ENCODE peak calls at places on chromosomes 11 and 22, in four cellular contexts. One of them, this sample, is unnamed. For H3K27me3, the result is how much of the 10 kb centered on the place peaks cover.

GRCh38 chr11:72353861-72354260 is 80.5 kb downstream of the CLPB start:
- DNase-seq in AG04450: no peak
- DNase-seq in body of pancreas: no peak
- DNase-seq in SJSA1: no peak
- DNase-seq in this sample: no peak

GRCh38 chr22:34878996-34879395 is 187.0 kb upstream of the ISX start:
- DNase-seq in AG04450: no peak
- DNase-seq in body of pancreas: no peak
- DNase-seq in SJSA1: no peak
- DNase-seq in this sample: no peak

GRCh38 chr11:129694966-129695365 is 120.7 kb upstream of the TMEM45B start:
- DNase-seq in AG04450: no peak
- DNase-seq in body of pancreas: no peak
- DNase-seq in SJSA1: no peak
- DNase-seq in this sample: no peak

GRCh38 chr11:131910491-131911387 is 540.3 kb downstream of the NTM start:
- DNase-seq in AG04450: no peak
- DNase-seq in body of pancreas: no peak
- DNase-seq in SJSA1: no peak
- DNase-seq in this sample: no peak

GRCh38 chr11:75816561-75817239 is 1.7 kb downstream of the UVRAG start:
- DNase-seq in AG04450: no peak
- DNase-seq in body of pancreas: no peak
- DNase-seq in SJSA1: no peak
- DNase-seq in this sample: no peak

GRCh38 chr11:65421204-65422103 is 1.1 kb upstream of the NEAT1 start:
- DNase-seq in body of pancreas: peak
- DNase-seq in SJSA1: peak
- DNase-seq in AG04450: peak
- DNase-seq in this sample: peak

GRCh38 chr11:57340228-57340627 is 2.1 kb downstream of the P2RX3 start:
- DNase-seq in AG04450: no peak
- DNase-seq in body of pancreas: no peak
- DNase-seq in SJSA1: no peak
- DNase-seq in this sample: no peak

GRCh38 chr11:24249921-24250320 is 246.9 kb upstream of the LUZP2 start:
- DNase-seq in body of pancreas: no peak
- DNase-seq in SJSA1: no peak
- DNase-seq in AG04450: no peak
- DNase-seq in this sample: no peak

GRCh38 chr11:130528862-130529261 is 80.4 kb downstream of the ADAMTS15 start:
- DNase-seq in body of pancreas: no peak
- DNase-seq in SJSA1: no peak
- DNase-seq in AG04450: no peak
- DNase-seq in this sample: no peak

GRCh38 chr22:48256041-48256739 is 1493.7 kb downstream of the TBC1D22A start:
- DNase-seq in AG04450: no peak
- DNase-seq in SJSA1: no peak
- DNase-seq in body of pancreas: no peak
- DNase-seq in this sample: no peak

GRCh38 chr11:66275396-66275795 is 2.6 kb upstream of the CNIH2 start:
- DNase-seq in SJSA1: no peak
- DNase-seq in AG04450: no peak
- DNase-seq in body of pancreas: no peak
- DNase-seq in this sample: no peak

GRCh38 chr11:26844963-26845362 is 123.1 kb upstream of the SLC5A12 start:
- DNase-seq in AG04450: no peak
- DNase-seq in body of pancreas: no peak
- DNase-seq in SJSA1: no peak
- DNase-seq in this sample: no peak

GRCh38 chr22:38214248-38215056 is 12.7 kb downstream of the MAFF start:
- DNase-seq in AG04450: no peak
- DNase-seq in SJSA1: no peak
- DNase-seq in body of pancreas: peak
- DNase-seq in this sample: peak

GRCh38 chr22:37207981-37208380 is 4.3 kb downstream of the SSTR3 start:
- DNase-seq in SJSA1: no peak
- DNase-seq in body of pancreas: no peak
- DNase-seq in AG04450: no peak
- DNase-seq in this sample: no peak

GRCh38 chr22:37210041-37210803 is 2.1 kb downstream of the SSTR3 start:
- DNase-seq in body of pancreas: no peak
- DNase-seq in SJSA1: no peak
- DNase-seq in AG04450: no peak
- DNase-seq in this sample: no peak

GRCh38 chr22:37211075-37211852 is 1.0 kb downstream of the SSTR3 start:
- DNase-seq in body of pancreas: no peak
- DNase-seq in SJSA1: no peak
- DNase-seq in AG04450: no peak
- DNase-seq in this sample: peak

GRCh38 chr22:37208401-37209139 is 3.7 kb downstream of the SSTR3 start:
- DNase-seq in SJSA1: no peak
- DNase-seq in AG04450: no peak
- DNase-seq in body of pancreas: no peak
- DNase-seq in this sample: no peak

DNA sequence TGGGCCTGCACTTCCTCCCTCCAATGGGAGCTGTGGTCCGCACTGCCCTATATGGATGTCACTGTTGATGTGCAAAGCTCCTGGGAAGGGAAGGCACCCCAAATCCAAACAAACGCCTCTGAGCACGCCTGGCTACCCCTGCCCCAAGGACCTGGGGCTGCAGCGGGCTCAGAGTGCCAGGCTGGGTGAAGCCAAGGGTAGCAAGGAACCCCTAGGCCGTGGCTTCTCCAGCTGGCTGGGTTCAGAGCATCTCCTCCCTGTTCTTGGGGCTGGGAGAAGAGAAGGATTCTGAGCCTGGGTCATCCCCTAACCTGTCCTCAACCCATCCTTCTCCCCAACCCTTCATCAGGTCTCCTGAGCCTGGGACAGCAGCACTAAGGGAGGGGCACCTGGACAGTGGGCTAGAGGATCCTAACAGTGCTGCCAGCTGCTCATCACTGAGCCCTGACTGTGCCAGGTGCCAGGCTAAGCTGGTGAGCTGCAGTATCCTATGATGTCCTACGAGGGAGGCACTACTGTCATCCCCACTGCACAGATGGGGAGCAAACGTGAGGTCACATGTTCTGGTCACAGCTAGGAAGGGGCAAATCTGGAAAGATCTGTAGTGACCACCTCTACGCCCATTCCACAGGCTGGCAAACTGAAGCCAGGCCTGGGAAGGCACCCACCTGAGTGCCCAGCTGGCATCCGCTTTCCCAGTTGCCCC is 3.0 kb downstream of the SSTR3 start:
- DNase-seq in body of pancreas: no peak
- DNase-seq in SJSA1: no peak
- DNase-seq in AG04450: no peak
- DNase-seq in this sample: no peak
- H3K27me3 ChIP-seq in body of pancreas: under half
- H3K27me3 ChIP-seq in SJSA1: under half
- H3K27me3 ChIP-seq in AG04450: under half
- H3K27me3 ChIP-seq in this sample: under half

GRCh38 chr11:125429174-125429707 is 66.8 kb downstream of the FEZ1 start:
- DNase-seq in body of pancreas: peak
- DNase-seq in SJSA1: no peak
- DNase-seq in AG04450: no peak
- DNase-seq in this sample: peak

GRCh38 chr11:125423247-125423849 is 72.7 kb downstream of the FEZ1 start:
- DNase-seq in AG04450: no peak
- DNase-seq in body of pancreas: no peak
- DNase-seq in SJSA1: no peak
- DNase-seq in this sample: no peak

GRCh38 chr11:125428486-125429173 is 67.4 kb downstream of the FEZ1 start:
- DNase-seq in SJSA1: no peak
- DNase-seq in AG04450: no peak
- DNase-seq in body of pancreas: no peak
- DNase-seq in this sample: no peak

GRCh38 chr11:125426818-125427528 is 69.1 kb downstream of the FEZ1 start:
- DNase-seq in AG04450: no peak
- DNase-seq in body of pancreas: no peak
- DNase-seq in SJSA1: no peak
- DNase-seq in this sample: no peak

GRCh38 chr11:125425601-125426000 is 70.5 kb downstream of the FEZ1 start:
- DNase-seq in AG04450: no peak
- DNase-seq in body of pancreas: no peak
- DNase-seq in SJSA1: no peak
- DNase-seq in this sample: no peak
- H3K27me3 ChIP-seq in AG04450: under half
- H3K27me3 ChIP-seq in body of pancreas: under half
- H3K27me3 ChIP-seq in SJSA1: under half
- H3K27me3 ChIP-seq in this sample: under half

GRCh38 chr11:118958577-118958976 is 2.5 kb downstream of the UPK2 start:
- DNase-seq in SJSA1: no peak
- DNase-seq in AG04450: no peak
- DNase-seq in body of pancreas: no peak
- DNase-seq in this sample: no peak

GRCh38 chr11:118961591-118961990 is 5.5 kb downstream of the UPK2 start:
- DNase-seq in body of pancreas: no peak
- DNase-seq in SJSA1: no peak
- DNase-seq in AG04450: no peak
- DNase-seq in this sample: no peak

GRCh38 chr11:118957968-118958367 is 1.9 kb downstream of the UPK2 start:
- DNase-seq in AG04450: no peak
- DNase-seq in SJSA1: no peak
- DNase-seq in body of pancreas: no peak
- DNase-seq in this sample: no peak

GRCh38 chr11:118957549-118957948 is 1.5 kb downstream of the UPK2 start:
- DNase-seq in body of pancreas: no peak
- DNase-seq in SJSA1: no peak
- DNase-seq in AG04450: no peak
- DNase-seq in this sample: no peak

DNA sequence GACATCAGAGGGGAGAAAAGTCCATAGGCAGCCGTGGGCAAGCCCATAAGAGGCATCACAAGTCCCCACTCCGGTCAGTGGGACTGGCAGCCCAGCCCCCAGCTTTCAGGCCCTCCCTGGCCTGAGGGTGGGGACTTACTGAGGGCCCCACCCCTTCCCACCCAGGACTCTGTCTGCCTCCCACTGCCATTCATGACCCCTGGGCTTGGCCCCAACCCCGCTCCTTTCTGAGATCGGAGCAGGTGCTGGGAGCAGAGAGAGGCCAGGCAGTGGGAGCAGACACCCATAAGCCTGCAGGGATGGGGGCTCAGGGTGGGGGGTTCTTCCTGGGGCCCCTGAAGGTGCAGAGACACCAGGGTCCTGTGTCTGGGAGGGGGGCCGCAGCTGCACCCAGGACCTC is 5.1 kb downstream of the UPK2 start:
- DNase-seq in AG04450: no peak
- DNase-seq in body of pancreas: no peak
- DNase-seq in SJSA1: no peak
- DNase-seq in this sample: no peak
- H3K27me3 ChIP-seq in AG04450: under half
- H3K27me3 ChIP-seq in body of pancreas: under half
- H3K27me3 ChIP-seq in SJSA1: under half
- H3K27me3 ChIP-seq in this sample: under half

GRCh38 chr11:45368697-45369096 is 82.6 kb upstream of the SYT13 start:
- DNase-seq in body of pancreas: no peak
- DNase-seq in SJSA1: no peak
- DNase-seq in AG04450: no peak
- DNase-seq in this sample: no peak
- H3K27me3 ChIP-seq in body of pancreas: under half
- H3K27me3 ChIP-seq in SJSA1: under half
- H3K27me3 ChIP-seq in AG04450: under half
- H3K27me3 ChIP-seq in this sample: under half

DNA sequence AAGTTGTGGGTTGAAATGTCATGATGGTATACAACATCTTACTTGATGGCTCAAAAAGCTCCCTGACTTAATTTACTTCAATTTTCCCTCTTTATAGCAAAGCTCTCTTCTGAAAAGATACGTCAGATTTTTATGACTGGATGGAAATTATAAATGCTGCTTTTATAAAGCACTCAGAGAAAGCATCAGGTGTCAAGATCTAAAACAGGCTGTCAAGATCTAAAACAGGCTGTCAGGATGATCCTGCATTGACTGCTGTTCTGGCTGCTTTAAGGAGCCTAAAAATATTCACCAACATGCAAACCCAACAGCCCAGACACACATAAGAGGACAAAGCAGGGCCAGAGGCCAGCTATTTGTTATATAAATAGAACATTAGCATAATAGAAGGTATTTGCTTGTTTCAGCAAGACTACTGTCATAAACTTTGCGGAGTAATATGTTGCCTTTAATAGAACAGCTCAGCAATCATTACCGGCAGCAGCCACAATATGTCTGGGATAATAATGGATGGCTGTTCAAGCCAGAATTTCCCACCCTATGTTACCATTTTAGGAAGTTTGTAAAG is 77.3 kb upstream of the ANO5 start:
- DNase-seq in AG04450: no peak
- DNase-seq in body of pancreas: no peak
- DNase-seq in SJSA1: no peak
- DNase-seq in this sample: no peak
- H3K27me3 ChIP-seq in AG04450: under half
- H3K27me3 ChIP-seq in body of pancreas: under half
- H3K27me3 ChIP-seq in SJSA1: under half
- H3K27me3 ChIP-seq in this sample: under half